ENCODE peak calls at places on chromosomes 6 and 20, in five cellular contexts. M, R, B, H and A are unnamed samples.
A peak's percentile ranks its signal among the peaks of the same experiment; 100 is the strongest.

GRCh38 chr20:51169813-51170212 is 146.9 kb upstream of the KCNG1 start:
- DNase-seq in B (no peak), H (no peak), M (no peak), R (no peak), A (no peak)

GRCh38 chr6:156839591-156840001 is 62.4 kb downstream of the ARID1B start:
- DNase-seq in B (no peak), R (no peak), M (no peak), H (no peak), A (no peak)

GRCh38 chr20:53291548-53291947 is 302.1 kb downstream of the ZNF217 start:
- DNase-seq in H (no peak), M (no peak), R (no peak), B (no peak), A (peak; percentile 23)

GRCh38 chr6:169567809-169568208 is 134.0 kb downstream of the WDR27 start:
- DNase-seq in H (no peak), M (peak; percentile 52), B (no peak), R (no peak), A (no peak)

GRCh38 chr6:45387236-45387635 is 9.5 kb upstream of the SUPT3H start:
- DNase-seq in B (no peak), M (peak; percentile 48), H (no peak), R (no peak), A (no peak)

GRCh38 chr20:31738729-31739549 is at the start of gene TPX2:
- DNase-seq in B (peak; percentile 92), M (peak; percentile 85), R (peak; percentile 92), H (peak; percentile 71), A (peak; percentile 97)

GRCh38 chr20:35886537-35886936 is 67.8 kb downstream of the SCAND1 start:
- DNase-seq in B (no peak), R (no peak), M (no peak), H (no peak), A (no peak)

GRCh38 chr6:128174724-128175123 is 273.9 kb upstream of the THEMIS start:
- DNase-seq in M (no peak), R (no peak), H (no peak), B (no peak), A (peak; percentile 3)

GRCh38 chr6:63525186-63525878 is 46.9 kb upstream of the LOC128125822 start:
- DNase-seq in H (no peak), B (no peak), R (no peak), M (no peak), A (no peak)

GRCh38 chr20:33443006-33443511 is 504 bp downstream of the SNTA1 start:
- DNase-seq in M (no peak), H (peak; percentile 63), B (no peak), R (peak; percentile 35), A (no peak)

GRCh38 chr6:72422126-72422680 is 199.7 kb upstream of the KCNQ5 start:
- DNase-seq in B (no peak), R (no peak), H (no peak), M (no peak), A (no peak)

GRCh38 chr6:2999005-2999620 is 581 bp upstream of the NQO2 start:
- DNase-seq in R (no peak), H (no peak), M (peak; percentile 81), B (no peak), A (peak; percentile 52)

GRCh38 chr6:34015576-34015975 is 130.3 kb downstream of the GRM4 start:
- DNase-seq in H (no peak), M (no peak), R (no peak), B (peak; percentile 37), A (no peak)

GRCh38 chr6:64000873-64001497 is 365.4 kb downstream of the PHF3 start:
- DNase-seq in H (no peak), R (no peak), B (no peak), M (no peak), A (no peak)

GRCh38 chr20:46377532-46377931 is 28.9 kb downstream of the ELMO2 start:
- DNase-seq in B (no peak), R (no peak), H (no peak), M (no peak), A (no peak)

GRCh38 chr20:3798405-3798768 is 2.3 kb downstream of the CDC25B start:
- DNase-seq in B (no peak), R (no peak), H (no peak), M (no peak), A (no peak)

GRCh38 chr20:49851991-49852390 is 39.4 kb downstream of the SLC9A8 start:
- DNase-seq in R (peak; percentile 25), M (no peak), B (no peak), H (no peak), A (no peak)

GRCh38 chr6:27296106-27296783 is 15.8 kb downstream of the POM121L2 start:
- DNase-seq in M (no peak), B (no peak), R (no peak), H (no peak), A (no peak)

GRCh38 chr6:36327226-36328009 is 9.3 kb downstream of the BNIP5 start:
- DNase-seq in M (no peak), R (no peak), B (no peak), H (no peak), A (no peak)

GRCh38 chr20:40650707-40651106 is 38.3 kb downstream of the MAFB start:
- DNase-seq in H (no peak), R (no peak), M (no peak), B (no peak), A (no peak)

GRCh38 chr6:2141644-2142290 is 103.6 kb downstream of the GMDS start:
- DNase-seq in M (no peak), B (no peak), R (no peak), H (no peak), A (no peak)

GRCh38 chr6:6798430-6798829 is 209.9 kb downstream of the LY86 start:
- DNase-seq in M (no peak), H (no peak), R (no peak), B (no peak), A (no peak)

GRCh38 chr20:33290852-33291251 is 7.8 kb downstream of the BPIFB1 start:
- DNase-seq in H (no peak), R (no peak), M (no peak), B (no peak), A (no peak)

GRCh38 chr20:57312138-57312537 is 17.5 kb upstream of the SPO11 start:
- DNase-seq in H (no peak), R (no peak), B (no peak), M (no peak), A (no peak)

GRCh38 chr6:148771212-148771601 is 24.4 kb downstream of the UST start:
- DNase-seq in M (no peak), B (no peak), H (no peak), R (no peak), A (no peak)

GRCh38 chr20:48409216-48409615 is 418.6 kb downstream of the PREX1 start:
- DNase-seq in R (no peak), M (no peak), B (no peak), H (no peak), A (no peak)

GRCh38 chr6:170365581-170365980 is 59.0 kb downstream of the FAM120B start:
- DNase-seq in B (no peak), H (no peak), R (no peak), M (no peak), A (no peak)

GRCh38 chr6:101080597-101080996 is 199.5 kb upstream of the ASCC3 start:
- DNase-seq in M (no peak), H (no peak), B (peak; percentile 37), R (no peak), A (no peak)

GRCh38 chr6:145350928-145351327 is 384.4 kb downstream of the EPM2A start:
- DNase-seq in R (no peak), B (no peak), H (no peak), M (no peak), A (no peak)

GRCh38 chr6:157667211-157668033 is 155.6 kb upstream of the SNX9 start:
- DNase-seq in B (no peak), M (no peak), R (peak; percentile 8), H (peak; percentile 70), A (peak; percentile 89)

GRCh38 chr6:53770690-53771320 is 24.0 kb upstream of the LRRC1 start:
- DNase-seq in R (no peak), M (no peak), H (no peak), B (no peak), A (no peak)

GRCh38 chr20:35303735-35304431 is 11.7 kb upstream of the FAM83C start:
- DNase-seq in R (peak; percentile 49), B (no peak), H (no peak), M (peak; percentile 65), A (peak; percentile 91)

GRCh38 chr6:105501246-105501645 is 98.4 kb upstream of the PREP start:
- DNase-seq in B (no peak), R (no peak), H (no peak), M (no peak), A (no peak)

GRCh38 chr6:64330694-64331309 is 695.2 kb downstream of the PHF3 start:
- DNase-seq in H (no peak), M (peak; percentile 21), R (peak; percentile 36), B (peak; percentile 44), A (no peak)

GRCh38 chr6:89350281-89351037 is 2.1 kb downstream of the UBE2J1 start:
- DNase-seq in H (no peak), B (peak; percentile 30), M (no peak), R (no peak), A (no peak)